ENCODE peak calls at places on chromosomes 3 and 15, in nine cellular contexts. T is stimulated activated CD8-positive, alpha-beta memory T cell treated with anti-CD3 and anti-CD28 coated beads, Interleukin-4, amount 100 ng/mL, for 24 hours; B is activated T-cell treated with anti-CD3 and anti-CD28 coated beads for 1 hour; S is Right ventricle myocardium superior; N is Kasumi-1; M is HTR-8/SVneo; P is activated CD8-positive, alpha-beta memory T cell treated with anti-CD3 and anti-CD28 coated beads, Interleukin-2, amount 10 ng/mL, durations not matched to agents 7 days and 5 days; Q is NCI-H345; W is bronchial epithelial cell. X is an unnamed sample.

GRCh38 chr15:31437686-31438085 is 111.1 kb downstream of the KLF13 start:
- DNase-seq in T (peak), B (no peak), S (no peak), N (no peak), M (no peak), P (peak), Q (no peak), W (no peak), X (no peak)

GRCh38 chr15:85312925-85313324 is 67.5 kb upstream of the AKAP13 start:
- DNase-seq in T (no peak), B (no peak), S (no peak), N (peak), M (no peak), P (no peak), Q (no peak), W (no peak), X (no peak)

GRCh38 chr15:29270976-29271375 is 1.4 kb upstream of the NSMCE3 start:
- DNase-seq in T (no peak), B (no peak), S (no peak), N (no peak), M (no peak), P (no peak), Q (no peak), W (peak), X (no peak)

GRCh38 chr3:128180913-128181312 is 27.6 kb downstream of the EEFSEC start:
- DNase-seq in T (no peak), B (no peak), S (no peak), N (no peak), M (no peak), P (no peak), Q (no peak), W (no peak), X (no peak)

GRCh38 chr3:120767106-120767505 is 24.6 kb downstream of the GTF2E1 start:
- DNase-seq in T (no peak), B (no peak), S (no peak), N (no peak), M (no peak), P (no peak), Q (no peak), W (peak), X (no peak)

GRCh38 chr3:33526787-33527186 is 86.6 kb upstream of the UBP1 start:
- DNase-seq in T (no peak), B (no peak), S (no peak), N (no peak), M (no peak), P (no peak), Q (no peak), W (no peak), X (no peak)

GRCh38 chr3:170622369-170623159 is 36.7 kb upstream of the SLC7A14 start:
- DNase-seq in T (no peak), B (no peak), S (peak), N (no peak), M (peak), P (no peak), Q (peak), W (no peak), X (no peak)

GRCh38 chr15:64634576-64635485 is 140.6 kb downstream of the RBPMS2 start:
- DNase-seq in T (no peak), B (no peak), S (no peak), N (no peak), M (no peak), P (peak), Q (no peak), W (peak), X (no peak)

GRCh38 chr3:46183330-46183729 is 24.8 kb downstream of the CCR1 start:
- DNase-seq in T (no peak), B (no peak), S (no peak), N (peak), M (no peak), P (no peak), Q (no peak), W (no peak), X (no peak)

GRCh38 chr3:99396651-99397050 is 241.7 kb upstream of the COL8A1 start:
- DNase-seq in T (no peak), B (no peak), S (no peak), N (no peak), M (no peak), P (no peak), Q (no peak), W (no peak), X (no peak)

GRCh38 chr3:69204315-69204957 is 82.0 kb upstream of the LMOD3 start:
- DNase-seq in T (no peak), B (no peak), S (no peak), N (no peak), M (no peak), P (peak), Q (no peak), W (peak), X (no peak)

GRCh38 chr15:87154771-87155170 is 1075.1 kb downstream of the AGBL1 start:
- DNase-seq in T (no peak), B (no peak), S (no peak), N (no peak), M (no peak), P (no peak), Q (no peak), W (peak), X (no peak)

GRCh38 chr15:85761635-85762034 is 33.1 kb downstream of the KLHL25 start:
- DNase-seq in T (no peak), B (no peak), S (peak), N (no peak), M (no peak), P (no peak), Q (no peak), W (peak), X (no peak)

GRCh38 chr3:149145926-149146325 is 16.5 kb downstream of the HPS3 start:
- DNase-seq in T (no peak), B (no peak), S (no peak), N (peak), M (no peak), P (no peak), Q (no peak), W (no peak), X (no peak)

GRCh38 chr3:150721285-150722130 is 17.8 kb upstream of the ERICH6 start:
- DNase-seq in T (no peak), B (no peak), S (no peak), N (peak), M (peak), P (no peak), Q (peak), W (peak), X (peak)

GRCh38 chr3:20558161-20558560 is 372.2 kb upstream of the SGO1 start:
- DNase-seq in T (no peak), B (no peak), S (no peak), N (no peak), M (no peak), P (no peak), Q (no peak), W (no peak), X (no peak)

GRCh38 chr15:77393471-77393840 is 26.4 kb downstream of the PEAK1 start:
- DNase-seq in T (no peak), B (no peak), S (no peak), N (no peak), M (no peak), P (no peak), Q (no peak), W (peak), X (no peak)

GRCh38 chr15:95826831-95827230 is 503.7 kb upstream of the NR2F2 start:
- DNase-seq in T (no peak), B (no peak), S (no peak), N (no peak), M (no peak), P (no peak), Q (peak), W (peak), X (no peak)

GRCh38 chr3:47475029-47475569 is 642 bp downstream of the SCAP start:
- DNase-seq in T (no peak), B (no peak), S (no peak), N (no peak), M (no peak), P (peak), Q (no peak), W (peak), X (no peak)

GRCh38 chr3:12115846-12116245 is 42.9 kb downstream of the TIMP4 start:
- DNase-seq in T (no peak), B (no peak), S (no peak), N (no peak), M (no peak), P (no peak), Q (no peak), W (peak), X (no peak)

GRCh38 chr3:120471643-120472042 is 20.9 kb upstream of the FSTL1 start:
- DNase-seq in T (no peak), B (no peak), S (no peak), N (no peak), M (no peak), P (no peak), Q (no peak), W (no peak), X (no peak)

GRCh38 chr3:30826381-30827061 is 67.9 kb downstream of the GADL1 start:
- DNase-seq in T (no peak), B (no peak), S (no peak), N (no peak), M (no peak), P (no peak), Q (no peak), W (peak), X (no peak)

GRCh38 chr15:66730168-66731014 is 28.4 kb downstream of the SMAD6 start:
- DNase-seq in T (no peak), B (no peak), S (no peak), N (no peak), M (no peak), P (peak), Q (no peak), W (peak), X (no peak)

GRCh38 chr15:77615472-77615871 is 17.2 kb downstream of the LINGO1 start:
- DNase-seq in T (no peak), B (no peak), S (no peak), N (no peak), M (no peak), P (no peak), Q (no peak), W (no peak), X (no peak)

GRCh38 chr3:20056727-20057611 is 16.7 kb downstream of the KAT2B start:
- DNase-seq in T (no peak), B (no peak), S (no peak), N (no peak), M (peak), P (peak), Q (no peak), W (peak), X (no peak)

GRCh38 chr3:57048052-57048671 is 12.3 kb upstream of the SPATA12 start:
- DNase-seq in T (no peak), B (no peak), S (no peak), N (peak), M (no peak), P (no peak), Q (peak), W (no peak), X (no peak)

GRCh38 chr15:101156509-101157159 is 95.2 kb downstream of the CHSY1 start:
- DNase-seq in T (no peak), B (no peak), S (no peak), N (no peak), M (no peak), P (no peak), Q (no peak), W (no peak), X (no peak)

GRCh38 chr3:190352866-190353457 is 30.7 kb upstream of the CLDN1 start:
- DNase-seq in T (no peak), B (no peak), S (no peak), N (no peak), M (no peak), P (no peak), Q (no peak), W (no peak), X (no peak)

GRCh38 chr3:5141760-5142159 is 19.7 kb downstream of the ARL8B start:
- DNase-seq in T (no peak), B (no peak), S (no peak), N (no peak), M (no peak), P (no peak), Q (no peak), W (no peak), X (no peak)

GRCh38 chr3:127137757-127138536 is 55.0 kb upstream of the PRR23E start:
- DNase-seq in T (no peak), B (no peak), S (no peak), N (no peak), M (no peak), P (no peak), Q (no peak), W (no peak), X (no peak)

GRCh38 chr3:177336841-177337430 is 139.7 kb upstream of the TBL1XR1 start:
- DNase-seq in T (no peak), B (no peak), S (no peak), N (no peak), M (no peak), P (no peak), Q (no peak), W (no peak), X (no peak)

GRCh38 chr3:45545476-45545875 is 49.1 kb upstream of the LIMD1 start:
- DNase-seq in T (no peak), B (no peak), S (peak), N (no peak), M (peak), P (peak), Q (no peak), W (no peak), X (no peak)

GRCh38 chr3:142213298-142213697 is 12.1 kb downstream of the GK5 start:
- DNase-seq in T (no peak), B (no peak), S (no peak), N (no peak), M (no peak), P (no peak), Q (no peak), W (no peak), X (no peak)

GRCh38 chr3:176296066-176296597 is 901.1 kb downstream of the TBL1XR1 start:
- DNase-seq in T (no peak), B (no peak), S (no peak), N (no peak), M (no peak), P (no peak), Q (no peak), W (no peak), X (no peak)

GRCh38 chr3:100650651-100651611 is 41.5 kb downstream of the ADGRG7 start:
- DNase-seq in T (no peak), B (no peak), S (no peak), N (peak), M (peak), P (peak), Q (no peak), W (peak), X (no peak)

GRCh38 chr3:77935418-77935817 is 895.5 kb downstream of the ROBO2 start:
- DNase-seq in T (no peak), B (no peak), S (no peak), N (no peak), M (no peak), P (no peak), Q (no peak), W (peak), X (no peak)

GRCh38 chr3:46110701-46111493 is 83.6 kb upstream of the XCR1 start:
- DNase-seq in T (no peak), B (no peak), S (no peak), N (peak), M (peak), P (peak), Q (peak), W (peak), X (peak)

X was measured in NCI-H2029 treated with DMSO at 0.1 percent for 48 hours.